ENCODE peak calls at places on chromosomes 3 and 15, in seven cellular contexts. V, W, P, X, M, A and Q are unnamed samples.

GRCh38 chr15:71011503-71012155 is 103.6 kb upstream of the THSD4 start:
- DNase-seq in A (peak; percentile 56), M (no peak), P (peak; percentile 11), X (peak; percentile 31), V (peak; percentile 41), W (peak; percentile 83), Q (peak; percentile 49)

GRCh38 chr3:190031887-190032752 is 88.6 kb downstream of the P3H2 start:
- DNase-seq in P (no peak), M (no peak), V (no peak), W (no peak), X (no peak), A (no peak), Q (no peak)

GRCh38 chr3:186314896-186315295 is 47.1 kb downstream of the DGKG start:
- DNase-seq in A (no peak), M (no peak), V (no peak), P (no peak), W (no peak), X (no peak), Q (no peak)

GRCh38 chr3:154243353-154243752 is 80.9 kb downstream of the DHX36 start:
- DNase-seq in M (no peak), V (no peak), X (no peak), A (peak; percentile 18), W (peak; percentile 65), P (no peak), Q (no peak)

GRCh38 chr15:94375997-94376396 is 144.6 kb downstream of the MCTP2 start:
- DNase-seq in W (no peak), P (no peak), A (no peak), M (no peak), X (peak; percentile 61), V (peak; percentile 56), Q (no peak)

GRCh38 chr3:168877899-168878298 is 782.2 kb upstream of the GOLIM4 start:
- DNase-seq in P (no peak), A (peak; percentile 19), M (no peak), X (peak; percentile 55), V (no peak), W (no peak), Q (no peak)

GRCh38 chr3:182172534-182172933 is 460.8 kb downstream of the SOX2 start:
- DNase-seq in M (no peak), W (no peak), P (no peak), V (peak; percentile 62), X (peak; percentile 61), A (no peak), Q (no peak)

GRCh38 chr15:96273317-96274086 is 57.0 kb upstream of the NR2F2 start:
- DNase-seq in X (peak; percentile 27), A (peak; percentile 94), V (no peak), M (no peak), W (peak; percentile 99), P (no peak), Q (no peak)

GRCh38 chr3:126106336-126107202 is 22.6 kb upstream of the SLC41A3 start:
- DNase-seq in M (no peak), W (no peak), A (no peak), P (no peak), V (no peak), X (no peak), Q (no peak)

GRCh38 chr3:58008140-58009025 is at the start of gene FLNB:
- DNase-seq in A (peak; percentile 77), P (peak; percentile 72), M (peak; percentile 61), V (peak; percentile 96), X (peak; percentile 80), W (peak; percentile 88), Q (peak; percentile 69)

GRCh38 chr3:66722675-66723074 is 221.9 kb upstream of the LRIG1 start:
- DNase-seq in A (peak; percentile 91), M (no peak), P (no peak), X (peak; percentile 7), W (peak; percentile 80), V (no peak), Q (no peak)

GRCh38 chr15:79283252-79284048 is 928 bp downstream of the ANKRD34C start:
- DNase-seq in M (peak; percentile 24), P (no peak), X (peak; percentile 75), A (peak; percentile 34), V (peak; percentile 92), W (peak; percentile 57), Q (peak; percentile 54)

GRCh38 chr15:86830304-86830703 is 750.6 kb downstream of the AGBL1 start:
- DNase-seq in M (no peak), X (peak; percentile 7), A (no peak), P (no peak), V (no peak), W (no peak), Q (no peak)

GRCh38 chr3:45939341-45939771 is 3.9 kb upstream of the CXCR6 start:
- DNase-seq in M (no peak), A (no peak), W (peak; percentile 14), X (peak; percentile 30), V (peak; percentile 55), P (peak; percentile 79), Q (no peak)

GRCh38 chr15:82047493-82048446 is 2.0 kb upstream of the MEX3B start:
- DNase-seq in X (peak; percentile 81), A (peak; percentile 51), V (no peak), W (peak; percentile 44), M (no peak), P (no peak), Q (no peak)

GRCh38 chr3:125148836-125149235 is 63.7 kb downstream of the SLC12A8 start:
- DNase-seq in P (no peak), X (peak; percentile 71), A (no peak), V (peak; percentile 60), M (peak; percentile 61), W (peak; percentile 88), Q (peak; percentile 73)

GRCh38 chr15:70470556-70471191 is 292.7 kb downstream of the UACA start:
- DNase-seq in X (no peak), P (no peak), W (no peak), M (no peak), V (no peak), A (no peak), Q (no peak)

GRCh38 chr3:179321585-179322322 is 1.1 kb upstream of the ZNF639 start:
- DNase-seq in V (peak; percentile 68), X (peak; percentile 48), W (peak; percentile 78), M (no peak), P (peak; percentile 13), A (peak; percentile 77), Q (no peak)

GRCh38 chr3:38257583-38257982 is 8.0 kb upstream of the SLC22A13 start:
- DNase-seq in X (no peak), P (no peak), V (no peak), A (no peak), M (no peak), W (peak; percentile 29), Q (no peak)

GRCh38 chr3:21750831-21751391 is at the start of gene ZNF385D:
- DNase-seq in V (peak; percentile 95), W (peak; percentile 86), X (peak; percentile 97), M (peak; percentile 61), P (peak; percentile 67), A (no peak), Q (peak; percentile 30)

GRCh38 chr3:101235048-101235447 is 85.3 kb downstream of the IMPG2 start:
- DNase-seq in M (no peak), P (no peak), A (no peak), X (no peak), W (no peak), V (no peak), Q (no peak)

GRCh38 chr3:109927161-109927560 is 589.8 kb upstream of the DPPA4 start:
- DNase-seq in V (no peak), W (peak; percentile 97), A (peak; percentile 35), M (no peak), X (peak; percentile 80), P (no peak), Q (no peak)

GRCh38 chr3:172692751-172693310 is 18.0 kb downstream of the NCEH1 start:
- DNase-seq in M (no peak), A (no peak), W (no peak), X (no peak), V (no peak), P (no peak), Q (no peak)

GRCh38 chr3:52557011-52557410 is 20.6 kb downstream of the UQCC5 start:
- DNase-seq in V (no peak), M (no peak), W (no peak), P (no peak), X (no peak), A (no peak), Q (no peak)

GRCh38 chr3:50299929-50300680 is 900 bp upstream of the HYAL3 start:
- DNase-seq in X (no peak), M (no peak), P (no peak), W (peak; percentile 86), A (no peak), V (peak; percentile 55), Q (no peak)

GRCh38 chr3:50211930-50212329 is 6.9 kb downstream of the SLC38A3 start:
- DNase-seq in W (peak; percentile 79), P (peak; percentile 89), A (no peak), V (no peak), X (no peak), M (no peak), Q (no peak)

GRCh38 chr3:64344721-64345207 is 119.5 kb upstream of the PRICKLE2 start:
- DNase-seq in W (peak; percentile 93), A (no peak), V (peak; percentile 92), P (no peak), M (no peak), X (peak; percentile 97), Q (no peak)

GRCh38 chr3:77606372-77606771 is 566.5 kb downstream of the ROBO2 start:
- DNase-seq in W (no peak), P (no peak), M (no peak), X (no peak), V (no peak), A (no peak), Q (no peak)
- H3K27ac ChIP-seq in W (no peak overlapping the region), P (no peak overlapping the region), M (no peak overlapping the region), X (no peak overlapping the region), V (no peak overlapping the region), A (no peak overlapping the region), Q (no peak overlapping the region)

DNA sequence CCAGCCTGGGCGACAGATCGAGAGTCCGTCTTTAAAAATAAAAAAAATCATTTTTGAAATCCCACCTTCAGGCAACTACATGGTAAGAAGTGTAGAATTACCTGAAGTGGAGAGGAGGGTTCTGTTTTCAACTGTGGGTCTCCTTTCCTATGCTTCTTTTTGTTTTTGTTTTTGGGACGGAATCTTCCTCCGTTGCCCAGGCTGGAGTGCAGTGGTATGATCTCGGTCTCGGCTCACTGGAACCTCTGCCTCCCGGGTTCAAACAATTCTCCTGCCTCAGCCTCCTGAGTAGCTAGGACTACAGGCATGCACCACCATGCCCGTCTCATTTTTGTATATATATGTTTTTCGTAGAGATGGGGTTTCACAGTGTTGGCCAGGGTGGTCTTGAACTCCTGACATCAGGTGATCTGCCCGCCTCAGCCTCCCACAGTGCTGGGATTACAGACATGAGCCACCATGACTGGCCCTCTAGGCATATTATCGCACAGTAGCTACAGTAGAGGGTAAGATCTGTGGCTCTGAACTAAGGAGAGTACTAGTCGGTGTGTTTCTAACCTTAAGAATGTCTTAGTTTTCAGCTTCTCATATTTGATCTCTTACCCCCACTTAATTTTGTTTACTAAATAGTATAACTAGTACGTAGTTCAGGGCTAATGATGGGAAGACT is 8.5 kb downstream of the EBLN2 start:
- DNase-seq in P (no peak), V (no peak), A (no peak), W (no peak), M (no peak), X (no peak), Q (no peak)
- H3K27ac ChIP-seq in P (no peak overlapping the region), V (no peak overlapping the region), A (no peak overlapping the region), W (peak overlapping the region; percentile 64), M (no peak overlapping the region), X (no peak overlapping the region), Q (no peak overlapping the region)

GRCh38 chr3:46958469-46959168 is 17.9 kb downstream of the CCDC12 start:
- DNase-seq in V (no peak), P (no peak), X (no peak), W (no peak), A (no peak), M (no peak), Q (no peak)
- H3K27ac ChIP-seq in V (no peak overlapping the region), P (no peak overlapping the region), X (no peak overlapping the region), W (no peak overlapping the region), A (no peak overlapping the region), M (peak overlapping the region; percentile 78), Q (no peak overlapping the region)

GRCh38 chr3:62653806-62654205 is 221.4 kb downstream of the CADPS start:
- DNase-seq in P (no peak), M (no peak), V (no peak), W (no peak), X (no peak), A (no peak), Q (no peak)
- H3K27ac ChIP-seq in P (no peak overlapping the region), M (no peak overlapping the region), V (no peak overlapping the region), W (no peak overlapping the region), X (no peak overlapping the region), A (no peak overlapping the region), Q (no peak overlapping the region)